ENCODE peak calls at places on chromosomes 6 and 20, in nine cellular contexts. L is body of pancreas; M is A549; O is psoas muscle; F is CD8-positive, alpha-beta T cell; W is tibial nerve; J is heart left ventricle; D is fibroblast of lung; E is SJSA1. I is an unnamed sample.

GRCh38 chr20:62030834-62031434 is 34.7 kb downstream of the TAF4 start:
- DNase-seq in D (no peak), L (no peak), F (peak; percentile 36), M (no peak), E (no peak), W (no peak), O (no peak), J (no peak), I (no peak)

GRCh38 chr20:35582741-35583404 is 32.8 kb upstream of the SPAG4 start:
- DNase-seq in D (no peak), J (no peak), W (no peak), O (no peak), M (no peak), E (no peak), F (no peak), L (no peak), I (no peak)

GRCh38 chr6:110645685-110646418 is 169.4 kb downstream of the CDK19 start:
- DNase-seq in E (no peak), D (no peak), L (no peak), J (no peak), F (no peak), O (no peak), M (no peak), W (no peak), I (no peak)

GRCh38 chr6:122028933-122029332 is 370.5 kb upstream of the HSF2 start:
- DNase-seq in O (no peak), L (no peak), M (no peak), D (no peak), W (no peak), J (no peak), E (no peak), F (no peak), I (no peak)

GRCh38 chr6:52834481-52834880 is 6.1 kb downstream of the GSTA5 start:
- DNase-seq in W (no peak), O (no peak), D (peak; percentile 4), J (no peak), F (no peak), M (no peak), L (no peak), E (no peak), I (no peak)

GRCh38 chr20:50810842-50811241 is 16.0 kb downstream of the BCAS4 start:
- DNase-seq in D (no peak), W (no peak), O (no peak), M (no peak), L (no peak), J (no peak), E (no peak), F (no peak), I (no peak)

GRCh38 chr6:85675030-85675819 is 32.5 kb upstream of the SYNCRIP start:
- DNase-seq in F (no peak), M (peak; percentile 47), L (no peak), D (peak; percentile 69), J (no peak), W (no peak), O (peak; percentile 34), E (no peak), I (no peak)

GRCh38 chr6:21749754-21750153 is 156.2 kb downstream of the SOX4 start:
- DNase-seq in M (no peak), E (no peak), O (no peak), W (no peak), D (no peak), J (no peak), F (no peak), L (no peak), I (no peak)

GRCh38 chr20:4812216-4812615 is 90.5 kb downstream of the PRND start:
- DNase-seq in W (no peak), M (no peak), F (peak; percentile 27), O (no peak), L (no peak), J (no peak), D (no peak), E (no peak), I (no peak)

GRCh38 chr6:135063926-135064325 is 9.3 kb upstream of the HBS1L start:
- DNase-seq in L (no peak), W (no peak), M (no peak), D (no peak), E (no peak), J (no peak), F (no peak), O (no peak), I (no peak)

GRCh38 chr6:151393410-151393809 is 2.1 kb upstream of the ZBTB2 start:
- DNase-seq in F (no peak), O (no peak), M (no peak), W (no peak), L (no peak), E (no peak), J (no peak), D (no peak), I (no peak)

GRCh38 chr6:166258854-166259276 is 49.3 kb downstream of the PRR18 start:
- DNase-seq in M (no peak), L (peak; percentile 63), J (no peak), W (peak; percentile 20), F (no peak), D (no peak), E (peak; percentile 78), O (no peak), I (peak; percentile 15)

GRCh38 chr20:63284083-63284440 is 8.9 kb upstream of the COL20A1 start:
- DNase-seq in W (no peak), F (no peak), J (no peak), O (no peak), M (no peak), D (no peak), L (no peak), E (no peak), I (no peak)

GRCh38 chr6:30062471-30063178 is 1.6 kb downstream of the POLR1H start:
- DNase-seq in E (no peak), M (no peak), F (no peak), D (no peak), J (no peak), L (no peak), W (no peak), O (no peak), I (no peak)

GRCh38 chr20:8094415-8094818 is 37.6 kb upstream of the PLCB1 start:
- DNase-seq in D (peak; percentile 92), E (no peak), F (no peak), M (peak; percentile 26), J (peak; percentile 48), W (peak; percentile 70), O (peak; percentile 29), L (peak; percentile 79), I (no peak)

GRCh38 chr20:56249244-56249955 is 868 bp downstream of the MC3R start:
- DNase-seq in O (peak; percentile 12), D (no peak), E (no peak), W (no peak), F (no peak), J (no peak), L (peak; percentile 9), M (peak; percentile 37), I (no peak)

GRCh38 chr6:63817492-63818050 is 182.0 kb downstream of the PHF3 start:
- DNase-seq in L (no peak), O (no peak), F (no peak), J (no peak), E (no peak), W (no peak), D (no peak), M (no peak), I (no peak)

GRCh38 chr6:90362273-90362672 is 65.6 kb upstream of the BACH2 start:
- DNase-seq in F (no peak), D (peak; percentile 86), L (no peak), J (no peak), O (no peak), E (no peak), M (no peak), W (no peak), I (no peak)

GRCh38 chr6:108293527-108294296 is 1.1 kb upstream of the AFG1L start:
- DNase-seq in W (no peak), L (no peak), O (no peak), E (no peak), F (no peak), J (no peak), D (no peak), M (no peak), I (no peak)

GRCh38 chr6:50661636-50662035 is 51.7 kb upstream of the TFAP2D start:
- DNase-seq in M (no peak), J (no peak), W (no peak), O (no peak), E (no peak), F (no peak), L (no peak), D (no peak), I (no peak)

GRCh38 chr6:139198529-139199303 is 63.8 kb downstream of the HECA start:
- DNase-seq in W (no peak), O (no peak), D (no peak), E (no peak), J (no peak), F (no peak), L (no peak), M (no peak), I (no peak)
- H3K4me1 ChIP-seq in W (no peaks in the 10 kb centered on the region), O (no peaks in the 10 kb centered on the region), D (no peaks in the 10 kb centered on the region), E (no peaks in the 10 kb centered on the region), J (no peaks in the 10 kb centered on the region), F (no peaks in the 10 kb centered on the region), L (no peaks in the 10 kb centered on the region), M (no peaks in the 10 kb centered on the region), I (no peaks in the 10 kb centered on the region)

GRCh38 chr6:917939-918338 is 225.0 kb upstream of the EXOC2 start:
- DNase-seq in L (no peak), M (no peak), J (no peak), W (no peak), D (no peak), F (no peak), O (no peak), E (no peak), I (no peak)
- H3K9me3 ChIP-seq in L (no peaks in the 10 kb centered on the region), M (peaks cover 3% of the 10 kb centered on the region), J (no peaks in the 10 kb centered on the region), W (peaks cover 9% of the 10 kb centered on the region), D (no peaks in the 10 kb centered on the region), F (no peaks in the 10 kb centered on the region), O (no peaks in the 10 kb centered on the region), E (peaks cover 12% of the 10 kb centered on the region), I (no peaks in the 10 kb centered on the region)

DNA sequence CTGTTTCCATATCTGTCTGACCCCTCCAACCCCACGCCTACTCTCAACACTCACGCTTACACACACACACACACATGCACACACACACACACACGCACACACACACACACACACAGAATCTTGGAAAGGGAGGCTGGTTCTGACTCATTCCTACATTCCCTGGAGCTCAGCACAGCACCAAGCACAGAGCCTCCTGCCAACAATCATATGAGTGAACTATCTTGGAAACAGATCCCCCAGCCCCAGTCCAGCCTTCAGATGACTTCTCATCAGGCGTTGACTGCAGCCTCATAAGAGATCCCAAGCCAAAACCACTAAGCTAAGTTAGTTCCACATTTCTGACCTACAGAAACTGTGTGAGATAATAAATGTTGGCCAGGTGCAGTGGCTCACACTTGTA is 14.1 kb upstream of the HCK start:
- DNase-seq in W (no peak), E (no peak), O (no peak), L (no peak), J (no peak), D (peak; percentile 62), M (peak; percentile 23), F (no peak), I (no peak)
- H3K27ac ChIP-seq in W (no peak overlapping the region), E (no peak overlapping the region), O (no peak overlapping the region), L (no peak overlapping the region), J (no peak overlapping the region), D (no peak overlapping the region), M (no peak overlapping the region), F (no peak overlapping the region), I (no peak overlapping the region)

DNA sequence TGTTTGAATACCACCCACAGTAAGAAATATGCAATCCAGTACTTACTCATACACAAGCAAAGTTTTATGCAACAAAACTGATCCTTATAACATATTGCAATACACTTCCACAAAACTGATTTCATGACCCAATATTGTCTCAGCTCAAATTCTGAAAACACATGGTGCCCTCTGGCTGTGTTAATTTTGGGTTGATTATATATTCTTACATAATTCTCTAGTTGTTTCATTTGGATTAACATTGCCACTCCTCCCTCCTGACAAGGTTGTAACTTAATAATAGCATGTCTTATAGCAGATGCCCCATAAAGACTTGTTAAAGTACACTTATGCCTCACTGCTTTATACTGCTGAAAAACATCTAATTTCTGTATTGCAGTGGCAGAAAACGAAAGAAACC is 73.0 kb upstream of the TULP1 start:
- DNase-seq in D (no peak), O (no peak), E (no peak), J (no peak), L (no peak), W (no peak), F (no peak), M (no peak), I (no peak)
- H3K4me1 ChIP-seq in D (no peaks in the 10 kb centered on the region), O (peaks cover 86% of the 10 kb centered on the region), E (no peaks in the 10 kb centered on the region), J (peaks cover 22% of the 10 kb centered on the region), L (peaks cover 34% of the 10 kb centered on the region), W (peaks cover 71% of the 10 kb centered on the region), F (peaks cover 62% of the 10 kb centered on the region), M (no peaks in the 10 kb centered on the region), I (peaks cover 81% of the 10 kb centered on the region)

I was measured in CD8-positive, alpha-beta memory T cell.